ENCODE peak calls at places on chromosomes 12 and 14, in four cellular contexts. Z, B, W and N are unnamed samples.

GRCh38 chr14:56004807-56005579 is 113.2 kb upstream of the PELI2 start:
- DNase-seq in Z (peak), B (peak), W (no peak), N (no peak)

GRCh38 chr12:110039085-110039807 is 9.1 kb downstream of the C12orf76 start:
- DNase-seq in Z (no peak), B (peak), W (no peak), N (no peak)

GRCh38 chr14:36556811-36557433 is 25.5 kb downstream of the NKX2-8 start:
- DNase-seq in W (no peak), B (peak), Z (no peak), N (no peak)

GRCh38 chr14:95119336-95119735 is 38.0 kb downstream of the DICER1 start:
- DNase-seq in Z (no peak), B (no peak), W (no peak), N (no peak)

GRCh38 chr12:10385181-10385613 is 4.6 kb downstream of the KLRK1 start:
- DNase-seq in B (no peak), W (no peak), Z (no peak), N (no peak)

GRCh38 chr14:51545396-51545795 is 106.3 kb upstream of the FRMD6 start:
- DNase-seq in Z (no peak), W (no peak), B (no peak), N (no peak)

GRCh38 chr14:57833304-57833703 is 32.6 kb downstream of the SLC35F4 start:
- DNase-seq in B (no peak), Z (no peak), W (no peak), N (no peak)

GRCh38 chr12:105231396-105231795 is 4.6 kb downstream of the APPL2 start:
- DNase-seq in B (no peak), W (no peak), Z (no peak), N (no peak)

GRCh38 chr14:59190372-59190771 is 1.9 kb downstream of the DAAM1 start:
- DNase-seq in B (no peak), W (no peak), Z (no peak), N (no peak)

GRCh38 chr14:95292660-95293425 is 26.9 kb downstream of the CLMN start:
- DNase-seq in Z (peak), B (no peak), W (no peak), N (no peak)

GRCh38 chr12:25529738-25530137 is 23.3 kb downstream of the LMNTD1 start:
- DNase-seq in Z (no peak), B (no peak), W (no peak), N (no peak)

GRCh38 chr12:71755146-71755892 is 656 bp downstream of the RAB21 start:
- DNase-seq in B (peak), Z (peak), W (no peak), N (no peak)

GRCh38 chr14:93073833-93074769 is 41.6 kb downstream of the ITPK1 start:
- DNase-seq in W (no peak), B (no peak), Z (no peak), N (no peak)

GRCh38 chr12:5963515-5963914 is 18.5 kb upstream of the ANO2 start:
- DNase-seq in Z (no peak), W (no peak), B (no peak), N (no peak)

GRCh38 chr12:103583008-103583407 is 4.1 kb upstream of the STAB2 start:
- DNase-seq in W (no peak), Z (no peak), B (no peak), N (no peak)

GRCh38 chr12:118356809-118357326 is 15.8 kb downstream of the TAOK3 start:
- DNase-seq in Z (peak), B (no peak), W (no peak), N (no peak)

GRCh38 chr12:123388218-123388947 is 4.5 kb downstream of the KMT5A start:
- DNase-seq in B (peak), W (peak), Z (peak), N (peak)

GRCh38 chr12:2018401-2018800 is 14.1 kb upstream of the DCP1B start:
- DNase-seq in W (no peak), B (no peak), Z (no peak), N (no peak)

GRCh38 chr12:110015132-110015531 is 15.9 kb downstream of the ANKRD13A start:
- DNase-seq in Z (no peak), B (no peak), W (no peak), N (no peak)

GRCh38 chr14:64423987-64424386 is 35.8 kb downstream of the MTHFD1 start:
- DNase-seq in Z (no peak), W (no peak), B (no peak), N (no peak)

GRCh38 chr12:105561981-105562726 is 231.7 kb downstream of the C12orf75 start:
- DNase-seq in W (no peak), Z (peak), B (no peak), N (no peak)

GRCh38 chr14:103496776-103497175 is 25.9 kb downstream of the CKB start:
- DNase-seq in B (no peak), W (no peak), Z (peak), N (no peak)

GRCh38 chr14:23056956-23057756 is at the start of gene CDH24:
- DNase-seq in W (peak), Z (peak), B (peak), N (no peak)

GRCh38 chr14:35879654-35880249 is 53.6 kb downstream of the BRMS1L start:
- DNase-seq in W (no peak), Z (no peak), B (no peak), N (no peak)

GRCh38 chr14:73888460-73888725 is 1.7 kb downstream of the ZNF410 start:
- DNase-seq in Z (no peak), B (no peak), W (no peak), N (no peak)

GRCh38 chr12:130973906-130974305 is 20.2 kb downstream of the ADGRD1 start:
- DNase-seq in Z (peak), W (no peak), B (no peak), N (no peak)

GRCh38 chr14:90344920-90345557 is 13.3 kb upstream of the NRDE2 start:
- DNase-seq in B (no peak), W (no peak), Z (no peak), N (no peak)

GRCh38 chr12:94198872-94199271 is 50.5 kb downstream of the PLXNC1 start:
- DNase-seq in W (no peak), Z (no peak), B (no peak), N (no peak)
- TF ChIP-seq CTCF in W (no peak), Z (no peak), B (no peak), N (no peak)

GRCh38 chr12:97134495-97134894 is 227.4 kb downstream of the NEDD1 start:
- DNase-seq in Z (no peak), W (no peak), B (no peak), N (no peak)
- TF ChIP-seq CTCF in Z (no peak), W (peak), B (no peak), N (no peak)

GRCh38 chr12:61652265-61652664 is 607.9 kb upstream of the USP15 start:
- DNase-seq in Z (no peak), B (no peak), W (no peak), N (no peak)

GRCh38 chr12:61654698-61655097 is 605.5 kb upstream of the USP15 start:
- DNase-seq in W (no peak), Z (no peak), B (no peak), N (no peak)
- TF ChIP-seq CTCF in W (peak), Z (no peak), B (no peak), N (no peak)

GRCh38 chr12:127450822-127451221 is 816.1 kb upstream of the TMEM132C start:
- DNase-seq in Z (no peak), B (no peak), W (no peak), N (no peak)
- TF ChIP-seq CTCF in Z (no peak), B (no peak), W (peak), N (peak)

DNA sequence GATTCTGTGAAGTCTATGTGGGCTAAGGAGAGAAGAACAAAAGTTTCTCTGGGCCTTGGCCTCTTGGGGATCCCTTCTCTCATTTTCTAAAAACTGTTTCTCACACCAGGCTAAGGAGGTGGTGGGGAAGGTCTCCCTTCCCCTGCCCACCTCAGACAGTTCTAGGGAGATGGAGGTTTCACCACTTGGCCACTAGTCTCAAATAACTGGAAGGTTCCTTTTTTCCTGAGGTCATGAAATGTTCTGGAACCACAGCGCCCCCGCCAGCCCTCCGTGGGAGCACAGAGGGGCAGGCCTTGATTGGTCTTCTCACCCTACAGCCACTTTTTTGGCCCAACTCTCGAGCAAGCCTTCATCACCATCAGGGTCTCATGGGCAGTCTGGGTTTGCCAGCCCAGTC is 12.6 kb downstream of the C12orf43 start:
- DNase-seq in Z (no peak), W (no peak), B (no peak), N (no peak)
- TF ChIP-seq CTCF in Z (no peak), W (peak), B (no peak), N (no peak)

GRCh38 chr12:49511410-49511809 is 27.4 kb upstream of the KCNH3 start:
- DNase-seq in Z (no peak), W (no peak), B (no peak), N (no peak)
- TF ChIP-seq CTCF in Z (no peak), W (no peak), B (no peak), N (no peak)

DNA sequence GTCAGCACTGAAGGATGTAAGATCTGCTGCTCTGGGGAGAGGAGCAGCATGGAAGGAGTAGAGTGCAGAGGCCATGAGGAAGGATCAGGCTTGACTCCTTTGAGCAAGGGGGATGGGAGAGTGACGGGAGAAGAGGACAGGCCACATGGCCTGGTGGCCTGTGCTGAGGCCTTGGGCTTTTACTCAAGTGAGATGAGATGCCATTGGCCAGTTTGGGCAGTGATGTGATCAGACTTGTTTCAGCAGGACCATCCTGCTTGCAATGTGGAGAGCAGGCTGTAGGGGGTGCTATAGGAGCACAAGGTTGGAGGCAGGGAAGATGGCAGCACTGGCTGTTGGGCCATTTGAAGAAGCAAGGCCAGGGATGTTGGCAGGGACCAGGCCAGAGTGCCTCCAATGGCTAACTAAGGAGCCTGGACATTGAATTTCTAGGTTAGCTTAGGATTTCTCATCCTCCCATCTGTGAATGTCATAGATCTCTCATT is 23.6 kb downstream of the FGF23 start:
- DNase-seq in W (no peak), B (peak), Z (no peak), N (no peak)
- TF ChIP-seq CTCF in W (peak), B (peak), Z (no peak), N (peak)

DNA sequence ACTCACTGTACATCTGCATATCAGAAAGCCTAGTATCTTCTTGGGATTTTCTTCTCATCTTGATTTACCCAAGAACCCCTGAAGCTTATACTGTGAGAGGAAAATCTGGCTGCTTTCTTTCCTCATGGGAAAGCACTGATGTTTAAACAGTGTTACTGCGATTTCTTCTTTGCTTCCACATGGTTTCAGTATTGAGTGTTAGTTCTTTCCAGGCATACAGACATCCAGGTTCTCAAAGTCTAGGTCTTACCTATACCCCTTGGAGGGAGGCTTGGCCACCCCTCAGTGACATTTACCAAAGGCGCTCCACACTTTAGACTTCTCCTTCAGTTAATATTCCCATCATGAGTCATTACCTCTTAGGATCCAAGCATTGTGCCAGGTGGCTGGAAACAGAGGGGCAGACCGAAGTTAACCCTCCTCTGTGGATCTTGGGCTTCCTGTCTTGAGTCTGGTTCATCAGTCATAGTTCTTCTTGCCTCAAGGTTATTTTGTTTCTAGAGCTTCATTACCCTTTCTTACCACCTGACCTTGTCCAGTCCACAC is 79.1 kb downstream of the TMEM117 start:
- DNase-seq in Z (no peak), B (no peak), W (no peak), N (no peak)
- TF ChIP-seq CTCF in Z (no peak), B (no peak), W (peak), N (peak)

GRCh38 chr14:106826833-106827369 is 1300.5 kb downstream of the TMEM121 start:
- DNase-seq in Z (no peak), B (no peak), W (no peak), N (no peak)

DNA sequence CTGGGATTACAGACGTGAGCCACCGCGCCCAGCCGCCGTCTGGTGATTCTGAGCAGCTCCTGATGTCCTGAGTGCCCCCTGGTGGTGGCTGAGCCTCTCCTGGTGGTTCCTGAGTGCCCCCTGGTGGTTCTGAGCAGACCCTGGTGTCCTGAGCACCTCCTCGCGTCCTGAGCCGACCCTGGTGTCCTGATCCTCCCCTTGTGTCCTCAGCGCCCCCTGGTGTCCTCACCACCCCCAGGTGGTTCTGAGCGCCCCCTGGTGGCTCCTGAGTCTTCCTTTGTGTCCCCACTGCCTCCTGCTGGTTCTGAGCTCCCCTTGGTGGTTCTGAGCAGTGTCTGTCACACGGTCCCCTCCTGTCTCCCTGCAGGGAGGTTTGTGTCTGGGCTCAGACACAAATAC is 1304.9 kb downstream of the TMEM121 start:
- DNase-seq in W (no peak), Z (peak), B (peak), N (peak)
- TF ChIP-seq CTCF in W (no peak), Z (no peak), B (peak), N (no peak)

DNA sequence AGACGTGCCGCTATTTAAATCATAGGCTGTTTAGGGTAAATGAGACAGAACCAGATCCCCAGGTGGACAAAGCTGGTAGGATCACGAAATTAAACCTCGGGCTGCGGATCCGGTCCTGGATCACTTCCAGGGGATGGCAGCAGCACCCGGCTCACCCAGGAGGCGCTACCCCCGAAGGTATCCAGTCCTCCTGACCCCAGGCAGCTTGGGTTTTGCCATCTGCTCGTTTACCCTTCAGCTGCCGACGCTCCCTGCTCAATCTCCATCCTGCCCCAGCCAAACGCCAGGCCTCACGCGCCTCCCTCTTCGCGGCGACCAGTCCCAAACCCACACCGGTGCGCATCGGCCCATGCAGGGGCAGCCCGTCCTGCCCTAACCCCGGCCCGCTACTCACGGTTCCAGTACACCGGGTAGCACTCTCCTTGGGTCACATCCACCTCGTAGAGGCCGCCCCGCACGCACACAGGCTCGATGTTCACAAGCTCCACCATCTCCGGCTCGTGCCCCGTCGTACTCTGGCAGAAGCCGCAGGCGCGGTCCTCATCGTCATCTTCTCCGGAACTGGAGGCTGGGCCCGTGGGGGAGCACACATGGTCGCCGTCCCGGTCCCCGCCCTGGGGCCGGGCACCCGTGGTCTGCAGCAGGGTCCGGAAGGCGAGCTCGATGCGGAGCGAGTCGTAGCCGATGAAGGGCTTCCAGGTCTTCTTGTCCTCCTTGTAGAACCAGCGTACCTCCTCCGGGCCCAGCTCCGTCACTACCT is 1.1 kb downstream of the DDHD1 start:
- DNase-seq in B (peak), W (peak), Z (peak), N (peak)
- TF ChIP-seq CTCF in B (peak), W (peak), Z (no peak), N (peak)